ENCODE peak calls at places on chromosomes 11 and 22, in nine cellular contexts. H is lung microvascular endothelial cell, I is lower lobe of right lung, W is thoracic aorta, P is amniotic stem cell, R is NCI-H460, N is left kidney, S is hippocampal formation, F is mammary epithelial cell. Q is an unnamed sample.
A peak's percentile ranks its signal among the peaks of the same experiment; 100 is the strongest.

GRCh38 chr11:66867425-66868040 is 10.7 kb downstream of the LRFN4 start:
- DNase-seq in H (no peak), I (no peak), W (no peak), P (no peak), R (no peak), N (no peak), S (no peak), F (no peak), Q (no peak)

GRCh38 chr22:34800265-34800664 is 265.7 kb upstream of the ISX start:
- DNase-seq in H (no peak), I (no peak), W (no peak), P (peak; percentile 44), R (no peak), N (peak; percentile 85), S (no peak), F (peak; percentile 51), Q (no peak)

GRCh38 chr11:79066456-79067354 is 374.1 kb downstream of the TENM4 start:
- DNase-seq in H (no peak), I (no peak), W (no peak), P (no peak), R (no peak), N (peak; percentile 81), S (no peak), F (no peak), Q (no peak)

GRCh38 chr22:38469306-38469781 is 1.4 kb downstream of the KDELR3 start:
- DNase-seq in H (no peak), I (peak; percentile 21), W (no peak), P (no peak), R (no peak), N (no peak), S (no peak), F (no peak), Q (no peak)

GRCh38 chr11:134638796-134639540 is 226.9 kb upstream of the B3GAT1 start:
- DNase-seq in H (no peak), I (no peak), W (no peak), P (no peak), R (no peak), N (no peak), S (no peak), F (no peak), Q (no peak)

GRCh38 chr22:22746061-22746962 is 101.9 kb downstream of the GGTLC2 start:
- DNase-seq in H (no peak), I (no peak), W (no peak), P (no peak), R (no peak), N (no peak), S (no peak), F (no peak), Q (no peak)

GRCh38 chr11:121451982-121452608 is at the start of gene SORL1:
- DNase-seq in H (peak; percentile 63), I (peak; percentile 86), W (no peak), P (peak; percentile 47), R (peak; percentile 43), N (peak; percentile 94), S (peak; percentile 78), F (peak; percentile 67), Q (peak; percentile 60)

GRCh38 chr22:44640618-44641155 is 61.3 kb upstream of the PRR5 start:
- DNase-seq in H (no peak), I (peak; percentile 29), W (no peak), P (no peak), R (no peak), N (no peak), S (no peak), F (no peak), Q (no peak)

GRCh38 chr11:43992138-43992537 is 49.7 kb downstream of the C11orf96 start:
- DNase-seq in H (no peak), I (no peak), W (no peak), P (no peak), R (no peak), N (peak; percentile 48), S (no peak), F (no peak), Q (no peak)

GRCh38 chr22:46067159-46068111 is 82.9 kb upstream of the PPARA start:
- DNase-seq in H (peak; percentile 64), I (peak; percentile 16), W (no peak), P (no peak), R (no peak), N (no peak), S (no peak), F (peak; percentile 55), Q (no peak)

GRCh38 chr11:79100093-79100704 is 340.6 kb downstream of the TENM4 start:
- DNase-seq in H (peak; percentile 67), I (no peak), W (no peak), P (peak; percentile 26), R (peak; percentile 12), N (peak; percentile 78), S (no peak), F (peak; percentile 26), Q (peak; percentile 55)

GRCh38 chr22:49964136-49964492 is 3.5 kb downstream of the PIM3 start:
- DNase-seq in H (no peak), I (peak; percentile 47), W (no peak), P (no peak), R (no peak), N (no peak), S (no peak), F (no peak), Q (no peak)

GRCh38 chr11:57711414-57712255 is at the start of gene MED19:
- DNase-seq in H (peak; percentile 75), I (peak; percentile 89), W (peak; percentile 15), P (peak; percentile 56), R (peak; percentile 44), N (peak; percentile 96), S (no peak), F (peak; percentile 97), Q (peak; percentile 87)

GRCh38 chr11:59175104-59175503 is 3.2 kb downstream of the DTX4 start:
- DNase-seq in H (no peak), I (peak; percentile 53), W (no peak), P (no peak), R (no peak), N (peak; percentile 30), S (peak; percentile 17), F (no peak), Q (no peak)

GRCh38 chr22:21443057-21443734 is 24.0 kb upstream of the TMEM191C start:
- DNase-seq in H (no peak), I (peak; percentile 41), W (no peak), P (no peak), R (no peak), N (no peak), S (no peak), F (no peak), Q (no peak)

GRCh38 chr11:120331301-120331966 is 4.8 kb upstream of the ARHGEF12 start:
- DNase-seq in H (peak; percentile 48), I (no peak), W (no peak), P (peak; percentile 82), R (peak; percentile 64), N (no peak), S (no peak), F (peak; percentile 77), Q (peak; percentile 87)

GRCh38 chr11:2513441-2513840 is 68.6 kb downstream of the KCNQ1 start:
- DNase-seq in H (no peak), I (no peak), W (no peak), P (no peak), R (no peak), N (no peak), S (no peak), F (no peak), Q (no peak)

GRCh38 chr11:74849525-74850391 is 99.1 kb downstream of the XRRA1 start:
- DNase-seq in H (peak; percentile 19), I (no peak), W (peak; percentile 11), P (no peak), R (no peak), N (no peak), S (no peak), F (peak; percentile 79), Q (no peak)

GRCh38 chr11:100727410-100727809 is 40.3 kb downstream of the ARHGAP42 start:
- DNase-seq in H (peak; percentile 10), I (no peak), W (no peak), P (no peak), R (no peak), N (no peak), S (no peak), F (no peak), Q (no peak)

GRCh38 chr11:16959528-16960100 is 54.6 kb downstream of the PLEKHA7 start:
- DNase-seq in H (no peak), I (no peak), W (no peak), P (no peak), R (no peak), N (no peak), S (no peak), F (no peak), Q (no peak)

GRCh38 chr11:34915136-34916013 is 804 bp downstream of the APIP start:
- DNase-seq in H (peak; percentile 41), I (no peak), W (no peak), P (no peak), R (no peak), N (peak; percentile 12), S (peak; percentile 55), F (no peak), Q (no peak)

GRCh38 chr22:22110548-22111266 is 128.1 kb upstream of the TOP3B start:
- DNase-seq in H (peak; percentile 68), I (no peak), W (no peak), P (no peak), R (peak; percentile 20), N (peak; percentile 84), S (peak; percentile 47), F (peak; percentile 93), Q (peak; percentile 88)

GRCh38 chr11:133064152-133064877 is 468.0 kb downstream of the OPCML start:
- DNase-seq in H (peak; percentile 33), I (peak; percentile 69), W (no peak), P (peak; percentile 56), R (no peak), N (peak; percentile 97), S (peak; percentile 65), F (peak; percentile 30), Q (no peak)

GRCh38 chr11:26820739-26821138 is 98.9 kb upstream of the SLC5A12 start:
- DNase-seq in H (no peak), I (no peak), W (no peak), P (peak; percentile 26), R (no peak), N (no peak), S (no peak), F (peak; percentile 89), Q (no peak)

GRCh38 chr11:73145986-73146575 is 4.0 kb upstream of the FCHSD2 start:
- DNase-seq in H (no peak), I (no peak), W (no peak), P (no peak), R (no peak), N (no peak), S (no peak), F (no peak), Q (no peak)

GRCh38 chr11:41982975-41983374 is 523.5 kb upstream of the LRRC4C start:
- DNase-seq in H (no peak), I (no peak), W (no peak), P (no peak), R (no peak), N (no peak), S (no peak), F (no peak), Q (no peak)

GRCh38 chr11:35905901-35906661 is 37.8 kb upstream of the LDLRAD3 start:
- DNase-seq in H (peak; percentile 9), I (no peak), W (no peak), P (no peak), R (no peak), N (no peak), S (no peak), F (no peak), Q (no peak)

GRCh38 chr11:63802637-63803414 is 10.4 kb upstream of the SPINDOC start:
- DNase-seq in H (no peak), I (no peak), W (no peak), P (no peak), R (no peak), N (peak; percentile 78), S (no peak), F (peak; percentile 76), Q (peak; percentile 65)